ENCODE peak calls at places on chromosomes 4 and X, in five cellular contexts. P is SK-N-SH, O is NCI-H345, K is type B pancreatic cell, E is ascending aorta. T is an unnamed sample.

GRCh38 chr4:1177274-1178141 is 5.1 kb upstream of the SPON2 start:
- DNase-seq in O (no peak), K (no peak), P (no peak), E (no peak), T (no peak)

GRCh38 chrX:21479695-21480280 is 105.6 kb downstream of the CNKSR2 start:
- DNase-seq in E (no peak), K (no peak), P (peak), O (peak), T (no peak)

GRCh38 chr4:70613182-70613892 is 15.2 kb upstream of the ENAM start:
- DNase-seq in P (no peak), O (no peak), E (no peak), K (no peak), T (no peak)

GRCh38 chr4:107066622-107067021 is 30.5 kb upstream of the DKK2 start:
- DNase-seq in O (no peak), P (no peak), K (no peak), E (no peak), T (no peak)

GRCh38 chrX:101368800-101369199 is 17.2 kb downstream of the BTK start:
- DNase-seq in K (no peak), P (no peak), O (no peak), E (no peak), T (no peak)

GRCh38 chrX:31117195-31117594 is 45.4 kb upstream of the FTHL17 start:
- DNase-seq in E (no peak), O (no peak), P (no peak), K (no peak), T (no peak)

GRCh38 chr4:55635282-55635681 is 816 bp downstream of the NMU start:
- DNase-seq in E (no peak), O (peak), P (peak), K (no peak), T (no peak)

GRCh38 chr4:38562751-38563198 is 101.2 kb upstream of the KLF3 start:
- DNase-seq in P (peak), E (no peak), K (no peak), O (peak), T (no peak)

GRCh38 chrX:110087485-110088356 is 84.8 kb downstream of the TMEM164 start:
- DNase-seq in E (no peak), O (no peak), P (no peak), K (no peak), T (no peak)

GRCh38 chr4:164177186-164177585 is 576.7 kb upstream of the SMIM31 start:
- DNase-seq in E (no peak), O (no peak), K (no peak), P (no peak), T (no peak)

GRCh38 chr4:96519291-96519690 is 679.4 kb downstream of the PDHA2 start:
- DNase-seq in P (no peak), K (no peak), E (no peak), O (no peak), T (no peak)

GRCh38 chr4:26320159-26320452 is 708 bp upstream of the RBPJ start:
- DNase-seq in E (no peak), O (no peak), K (no peak), P (no peak), T (no peak)

GRCh38 chr4:26384380-26385057 is 63.7 kb downstream of the RBPJ start:
- DNase-seq in O (no peak), K (no peak), E (no peak), P (no peak), T (no peak)

GRCh38 chr4:171650543-171650942 is 162.7 kb upstream of the GALNTL6 start:
- DNase-seq in K (no peak), P (peak), E (no peak), O (no peak), T (no peak)

GRCh38 chr4:6141554-6141953 is 58.8 kb downstream of the JAKMIP1 start:
- DNase-seq in O (no peak), K (no peak), P (no peak), E (no peak), T (no peak)

GRCh38 chr4:184529283-184529682 is 54.9 kb upstream of the IRF2 start:
- DNase-seq in P (no peak), K (no peak), E (no peak), O (no peak), T (no peak)

GRCh38 chr4:8472166-8472688 is 31.6 kb downstream of the TRMT44 start:
- DNase-seq in E (no peak), O (no peak), P (peak), K (no peak), T (no peak)

GRCh38 chr4:105474110-105474518 is 252 bp upstream of the PPA2 start:
- DNase-seq in P (no peak), O (no peak), K (peak), E (peak), T (peak)

GRCh38 chr4:94515365-94515764 is 63.6 kb downstream of the PDLIM5 start:
- DNase-seq in P (no peak), E (no peak), O (no peak), K (no peak), T (no peak)

GRCh38 chr4:175330652-175331051 is 412.5 kb downstream of the ADAM29 start:
- DNase-seq in E (no peak), O (no peak), K (no peak), P (no peak), T (no peak)

GRCh38 chr4:996030-996993 is 3.1 kb upstream of the SLC26A1 start:
- DNase-seq in K (no peak), E (no peak), O (no peak), P (peak), T (no peak)

GRCh38 chr4:75723117-75723801 is 1.1 kb upstream of the USO1 start:
- DNase-seq in O (no peak), K (no peak), E (no peak), P (peak), T (no peak)

GRCh38 chr4:124647599-124647998 is 64.9 kb downstream of the ANKRD50 start:
- DNase-seq in K (no peak), P (no peak), O (no peak), E (no peak), T (no peak)

GRCh38 chr4:45122406-45122805 is 396.1 kb upstream of the GNPDA2 start:
- DNase-seq in K (no peak), P (no peak), E (no peak), O (no peak), T (no peak)

GRCh38 chrX:15664487-15665444 is at the start of gene CLTRN:
- DNase-seq in P (no peak), E (no peak), K (no peak), O (no peak), T (no peak)

GRCh38 chrX:41293269-41293668 is 40.7 kb upstream of the DDX3X start:
- DNase-seq in P (no peak), K (no peak), E (no peak), O (no peak), T (no peak)

GRCh38 chr4:7828011-7828720 is 111.5 kb downstream of the AFAP1 start:
- DNase-seq in E (peak), K (no peak), P (peak), O (no peak), T (peak)

GRCh38 chr4:91577864-91578263 is 725.9 kb upstream of the GRID2 start:
- DNase-seq in O (no peak), E (no peak), K (no peak), P (no peak), T (no peak)

GRCh38 chr4:114734581-114734980 is 136.0 kb downstream of the UGT8 start:
- DNase-seq in P (no peak), K (no peak), E (no peak), O (no peak), T (no peak)

GRCh38 chr4:38615847-38616246 is 48.2 kb upstream of the KLF3 start:
- DNase-seq in P (no peak), K (no peak), E (no peak), O (no peak), T (no peak)

GRCh38 chr4:126081336-126081735 is 766.6 kb downstream of the FAT4 start:
- DNase-seq in O (no peak), E (no peak), K (no peak), P (peak), T (no peak)

GRCh38 chr4:1065732-1066131 is 47.6 kb downstream of the RNF212 start:
- DNase-seq in P (no peak), E (no peak), K (no peak), O (no peak), T (no peak)

GRCh38 chrX:77742788-77743476 is 43.1 kb downstream of the ATRX start:
- DNase-seq in E (peak), K (no peak), O (no peak), P (no peak), T (no peak)

GRCh38 chr4:139219450-139220055 is 42.5 kb upstream of the ELF2 start:
- DNase-seq in P (no peak), K (no peak), O (no peak), E (no peak), T (no peak)